ENCODE peak calls at places on chromosomes 11 and 22, in four cellular contexts. X is thoracic aorta, K is HL-60, V is kidney epithelial cell. S is an unnamed sample.

GRCh38 chr11:102230911-102231310 is 86.4 kb upstream of the BIRC3 start:
- DNase-seq in K (no peak), V (no peak), X (no peak), S (no peak)

GRCh38 chr11:17230867-17231851 is 23.4 kb upstream of the PIK3C2A start:
- DNase-seq in K (peak; percentile 57), V (no peak), X (no peak), S (no peak)

GRCh38 chr11:123173040-123173855 is 21.8 kb downstream of the CLMP start:
- DNase-seq in V (peak; percentile 93), X (no peak), K (no peak), S (no peak)

GRCh38 chr11:103448966-103449365 is 339.7 kb downstream of the DYNC2H1 start:
- DNase-seq in X (no peak), V (no peak), K (no peak), S (no peak)

GRCh38 chr11:121669422-121669821 is 216.7 kb upstream of the SORL1-AS1 start:
- DNase-seq in V (no peak), K (no peak), X (no peak), S (no peak)

GRCh38 chr11:9385288-9385902 is 943 bp downstream of the IPO7 start:
- DNase-seq in X (no peak), K (peak; percentile 80), V (no peak), S (peak; percentile 51)

GRCh38 chr22:40991298-40991697 is 40.1 kb downstream of the RBX1 start:
- DNase-seq in V (no peak), K (no peak), X (no peak), S (no peak)

GRCh38 chr11:122108192-122108799 is 7.7 kb downstream of the BLID start:
- DNase-seq in K (peak; percentile 26), V (no peak), X (no peak), S (no peak)

GRCh38 chr11:112623057-112623456 is 338.2 kb upstream of the NCAM1 start:
- DNase-seq in V (no peak), X (no peak), K (no peak), S (no peak)

GRCh38 chr22:22697377-22698120 is 53.1 kb downstream of the GGTLC2 start:
- DNase-seq in K (no peak), V (no peak), X (no peak), S (no peak)

GRCh38 chr11:37134637-37135036 is 536.6 kb upstream of the RAG2 start:
- DNase-seq in X (no peak), V (no peak), K (no peak), S (no peak)

GRCh38 chr11:2071748-2072385 is 67.3 kb downstream of the IGF2 start:
- DNase-seq in K (no peak), X (no peak), V (no peak), S (no peak)

GRCh38 chr22:36323182-36323854 is 64.4 kb downstream of the MYH9 start:
- DNase-seq in V (no peak), K (no peak), X (peak; percentile 79), S (no peak)
- TF ChIP-seq CTCF in V (no peak), K (no peak), X (peak; percentile 27), S (no peak)

DNA sequence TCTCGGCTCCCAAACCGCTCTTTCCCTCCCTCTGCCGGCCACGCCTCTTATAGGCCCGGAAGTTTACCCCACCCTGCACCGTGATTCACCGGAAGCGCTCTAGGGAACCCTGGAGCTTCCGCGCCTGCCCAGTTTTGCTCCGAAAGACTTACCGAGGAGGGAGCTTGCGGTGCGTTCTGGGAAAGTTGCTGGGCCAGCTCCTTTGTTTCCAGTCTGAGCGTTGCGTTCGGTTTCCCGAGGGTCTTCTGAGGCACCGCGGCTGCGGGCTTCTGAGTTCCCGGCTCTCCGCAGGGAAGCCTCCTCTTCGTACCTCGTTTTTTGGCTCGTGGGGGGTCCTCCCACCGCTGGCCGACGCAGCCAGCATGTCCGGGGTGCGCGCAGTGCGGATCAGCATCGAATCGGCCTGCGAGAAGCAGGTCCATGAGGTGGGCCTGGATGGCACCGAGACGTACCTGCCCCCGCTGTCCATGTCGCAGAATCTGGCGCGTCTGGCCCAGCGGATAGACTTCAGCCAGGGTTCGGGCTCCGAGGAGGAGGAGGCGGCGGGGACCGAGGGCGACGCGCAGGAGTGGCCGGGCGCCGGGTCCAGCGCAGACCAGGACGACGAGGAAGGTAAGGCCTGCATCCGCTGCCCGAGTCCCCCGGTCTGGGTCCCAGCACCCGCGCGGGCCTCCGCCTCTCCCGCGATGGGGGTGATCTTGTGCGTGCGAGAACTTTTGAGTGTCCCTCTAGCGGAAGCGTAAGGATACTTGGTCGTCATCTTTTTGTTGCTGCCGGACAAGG is at the start of gene MED17:
- DNase-seq in X (peak; percentile 81), V (peak; percentile 83), K (peak; percentile 94), S (peak; percentile 85)
- TF ChIP-seq CTCF in X (peak; percentile 36), V (peak; percentile 47), K (peak; percentile 17), S (peak; percentile 62)

GRCh38 chr11:63020671-63021255 is 5.1 kb upstream of the SLC22A8 start:
- DNase-seq in K (no peak), X (no peak), V (no peak), S (no peak)
- TF ChIP-seq CTCF in K (peak; percentile 20), X (no peak), V (peak; percentile 42), S (peak; percentile 83)

GRCh38 chr11:129694538-129694937 is 121.1 kb upstream of the TMEM45B start:
- DNase-seq in X (no peak), V (no peak), K (peak; percentile 8), S (no peak)
- TF ChIP-seq CTCF in X (no peak), V (peak; percentile 22), K (no peak), S (peak; percentile 69)

GRCh38 chr22:45863981-45864751 is 112.8 kb downstream of the WNT7B start:
- DNase-seq in K (peak; percentile 63), X (no peak), V (peak; percentile 38), S (peak; percentile 43)

GRCh38 chr22:45861259-45861658 is 115.7 kb downstream of the WNT7B start:
- DNase-seq in X (no peak), K (no peak), V (no peak), S (no peak)

GRCh38 chr22:45859231-45860161 is 117.5 kb downstream of the WNT7B start:
- DNase-seq in X (no peak), V (no peak), K (no peak), S (peak; percentile 52)

GRCh38 chr22:45857519-45857918 is 119.4 kb downstream of the WNT7B start:
- DNase-seq in V (no peak), K (no peak), X (no peak), S (no peak)

GRCh38 chr22:45860201-45860600 is 116.8 kb downstream of the WNT7B start:
- DNase-seq in V (no peak), K (no peak), X (no peak), S (no peak)
- TF ChIP-seq CTCF in V (no peak), K (no peak), X (no peak), S (no peak)

GRCh38 chr11:31264834-31265233 is 104.7 kb downstream of the DCDC1 start:
- DNase-seq in V (no peak), K (no peak), X (no peak), S (no peak)
- TF ChIP-seq CTCF in V (no peak), K (no peak), X (no peak), S (no peak)

DNA sequence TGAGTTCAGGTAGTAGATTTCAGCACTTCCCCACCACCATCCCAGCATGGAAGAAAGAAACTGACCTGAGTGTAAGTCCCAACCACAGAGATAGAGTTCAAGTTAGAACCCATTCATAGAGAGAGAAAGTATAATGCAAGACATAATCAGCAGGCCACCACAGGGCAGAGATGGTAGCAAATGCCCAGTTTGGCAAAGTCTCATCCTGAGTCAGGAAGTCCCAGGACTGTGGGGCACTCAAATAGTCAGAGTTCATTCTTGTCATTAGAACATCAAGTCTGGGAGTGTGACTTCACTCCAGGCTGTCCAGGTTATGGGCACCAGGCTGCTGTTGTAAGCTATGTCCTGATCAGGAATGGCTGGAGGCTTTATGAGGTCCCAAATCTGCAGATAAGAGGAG is 72.0 kb upstream of the USP47 start:
- DNase-seq in X (no peak), V (no peak), K (no peak), S (no peak)
- TF ChIP-seq CTCF in X (no peak), V (no peak), K (no peak), S (no peak)

DNA sequence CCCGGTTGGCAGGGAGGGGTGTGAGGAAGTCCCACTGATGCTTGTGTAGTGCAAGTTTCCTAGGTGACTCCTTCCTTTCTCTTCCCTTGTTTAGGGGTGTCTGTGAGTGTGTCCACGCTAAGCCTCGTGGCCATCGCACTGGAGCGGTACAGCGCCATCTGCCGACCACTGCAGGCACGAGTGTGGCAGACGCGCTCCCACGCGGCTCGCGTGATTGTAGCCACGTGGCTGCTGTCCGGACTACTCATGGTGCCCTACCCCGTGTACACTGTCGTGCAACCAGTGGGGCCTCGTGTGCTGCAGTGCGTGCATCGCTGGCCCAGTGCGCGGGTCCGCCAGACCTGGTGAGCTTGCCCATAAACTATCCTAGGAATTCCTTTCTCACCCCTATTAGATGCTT is 10.4 kb downstream of the CCKBR start:
- DNase-seq in X (no peak), K (no peak), V (no peak), S (no peak)
- TF ChIP-seq CTCF in X (no peak), K (no peak), V (no peak), S (peak; percentile 68)

GRCh38 chr22:43363580-43364435 is 20.6 kb upstream of the SCUBE1 start:
- DNase-seq in K (no peak), X (no peak), V (no peak), S (no peak)

GRCh38 chr22:43370045-43370444 is 26.9 kb upstream of the SCUBE1 start:
- DNase-seq in K (no peak), X (no peak), V (no peak), S (no peak)

DNA sequence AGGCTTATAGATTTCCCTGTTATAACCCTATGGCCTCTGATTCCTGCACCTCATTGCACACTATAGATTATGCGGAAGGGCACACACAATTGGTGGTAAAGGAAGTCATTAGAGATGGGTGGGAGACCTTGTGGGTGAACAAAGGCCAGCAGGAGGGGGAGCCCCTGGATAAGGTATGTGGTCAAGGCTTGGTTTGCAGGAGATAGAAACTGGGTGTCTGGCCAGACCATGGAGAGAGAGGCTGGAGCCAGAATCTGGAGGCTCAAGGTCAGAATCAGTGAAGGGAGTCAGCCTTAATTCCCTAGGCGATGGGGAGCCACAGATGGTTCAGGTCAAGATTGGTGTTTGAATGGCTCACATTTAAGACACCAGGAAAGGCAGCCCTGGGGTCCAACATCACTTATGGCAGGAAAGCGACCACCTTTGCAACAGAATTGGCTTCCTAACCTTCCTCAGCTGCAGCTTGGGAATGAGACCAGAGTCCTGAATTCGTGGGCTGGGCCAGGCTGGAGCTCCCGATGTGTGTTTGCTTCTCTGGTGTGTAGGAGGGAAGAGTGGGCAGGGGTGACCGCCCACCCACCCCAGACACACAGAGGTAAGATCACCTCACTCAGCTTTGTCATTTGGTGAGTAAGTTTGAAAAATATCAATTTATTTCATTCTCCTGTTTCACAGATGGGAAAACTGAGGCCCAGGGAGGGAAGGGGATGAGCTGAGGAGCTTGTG is 22.7 kb upstream of the SCUBE1 start:
- DNase-seq in K (no peak), V (no peak), X (no peak), S (no peak)
- TF ChIP-seq CTCF in K (no peak), V (no peak), X (no peak), S (no peak)